ENCODE peak calls at places on chromosomes 11 and 22, in eight cellular contexts. One of them, this sample, is unnamed.

GRCh38 chr11:133945087-133945974 is 11.4 kb downstream of the IGSF9B start:
- DNase-seq in activated T-cell treated with anti-CD3 and anti-CD28 coated beads for 48 hours: peak
- DNase-seq in effector CD4-positive, alpha-beta T cell: peak
- DNase-seq in H54: no peak
- DNase-seq in non-pigmented ciliary epithelial cell: no peak
- DNase-seq in activated CD8-positive, alpha-beta T cell treated with anti-CD3 and anti-CD28 coated beads for 36 hours: peak
- DNase-seq in HT1080: peak
- DNase-seq in HTR-8/SVneo: no peak
- DNase-seq in this sample: no peak

GRCh38 chr11:93131709-93132108 is 66.1 kb downstream of the SLC36A4 start:
- DNase-seq in HT1080: no peak
- DNase-seq in effector CD4-positive, alpha-beta T cell: no peak
- DNase-seq in HTR-8/SVneo: no peak
- DNase-seq in non-pigmented ciliary epithelial cell: no peak
- DNase-seq in H54: no peak
- DNase-seq in activated CD8-positive, alpha-beta T cell treated with anti-CD3 and anti-CD28 coated beads for 36 hours: no peak
- DNase-seq in activated T-cell treated with anti-CD3 and anti-CD28 coated beads for 48 hours: no peak
- DNase-seq in this sample: peak

GRCh38 chr22:45240810-45241631 is at the start of gene KIAA0930:
- DNase-seq in HTR-8/SVneo: peak
- DNase-seq in effector CD4-positive, alpha-beta T cell: peak
- DNase-seq in H54: peak
- DNase-seq in non-pigmented ciliary epithelial cell: no peak
- DNase-seq in HT1080: no peak
- DNase-seq in activated T-cell treated with anti-CD3 and anti-CD28 coated beads for 48 hours: peak
- DNase-seq in activated CD8-positive, alpha-beta T cell treated with anti-CD3 and anti-CD28 coated beads for 36 hours: peak
- DNase-seq in this sample: peak

GRCh38 chr11:131109256-131109655 is 193.0 kb upstream of the SNX19 start:
- DNase-seq in effector CD4-positive, alpha-beta T cell: no peak
- DNase-seq in HTR-8/SVneo: no peak
- DNase-seq in activated CD8-positive, alpha-beta T cell treated with anti-CD3 and anti-CD28 coated beads for 36 hours: no peak
- DNase-seq in H54: no peak
- DNase-seq in HT1080: peak
- DNase-seq in non-pigmented ciliary epithelial cell: no peak
- DNase-seq in activated T-cell treated with anti-CD3 and anti-CD28 coated beads for 48 hours: no peak
- DNase-seq in this sample: no peak

GRCh38 chr22:17753401-17753989 is 20.8 kb downstream of the BID start:
- DNase-seq in H54: peak
- DNase-seq in HTR-8/SVneo: no peak
- DNase-seq in effector CD4-positive, alpha-beta T cell: no peak
- DNase-seq in non-pigmented ciliary epithelial cell: no peak
- DNase-seq in activated T-cell treated with anti-CD3 and anti-CD28 coated beads for 48 hours: no peak
- DNase-seq in HT1080: peak
- DNase-seq in activated CD8-positive, alpha-beta T cell treated with anti-CD3 and anti-CD28 coated beads for 36 hours: no peak
- DNase-seq in this sample: no peak

GRCh38 chr11:6353367-6353987 is 33.2 kb upstream of the CAVIN3 start:
- DNase-seq in non-pigmented ciliary epithelial cell: peak
- DNase-seq in HT1080: peak
- DNase-seq in activated CD8-positive, alpha-beta T cell treated with anti-CD3 and anti-CD28 coated beads for 36 hours: peak
- DNase-seq in H54: peak
- DNase-seq in effector CD4-positive, alpha-beta T cell: peak
- DNase-seq in HTR-8/SVneo: peak
- DNase-seq in activated T-cell treated with anti-CD3 and anti-CD28 coated beads for 48 hours: peak
- DNase-seq in this sample: peak

GRCh38 chr11:31768744-31769143 is 42.4 kb downstream of the PAX6 start:
- DNase-seq in activated T-cell treated with anti-CD3 and anti-CD28 coated beads for 48 hours: no peak
- DNase-seq in activated CD8-positive, alpha-beta T cell treated with anti-CD3 and anti-CD28 coated beads for 36 hours: no peak
- DNase-seq in non-pigmented ciliary epithelial cell: no peak
- DNase-seq in effector CD4-positive, alpha-beta T cell: no peak
- DNase-seq in HTR-8/SVneo: no peak
- DNase-seq in HT1080: no peak
- DNase-seq in H54: no peak
- DNase-seq in this sample: no peak

GRCh38 chr11:108872781-108873291 is 208.0 kb downstream of the DDX10 start:
- DNase-seq in activated CD8-positive, alpha-beta T cell treated with anti-CD3 and anti-CD28 coated beads for 36 hours: no peak
- DNase-seq in effector CD4-positive, alpha-beta T cell: no peak
- DNase-seq in HT1080: peak
- DNase-seq in activated T-cell treated with anti-CD3 and anti-CD28 coated beads for 48 hours: no peak
- DNase-seq in non-pigmented ciliary epithelial cell: no peak
- DNase-seq in H54: no peak
- DNase-seq in HTR-8/SVneo: no peak
- DNase-seq in this sample: no peak

GRCh38 chr11:75771646-75772410 is 3.2 kb downstream of the DGAT2 start:
- DNase-seq in HTR-8/SVneo: no peak
- DNase-seq in activated T-cell treated with anti-CD3 and anti-CD28 coated beads for 48 hours: no peak
- DNase-seq in HT1080: peak
- DNase-seq in effector CD4-positive, alpha-beta T cell: no peak
- DNase-seq in non-pigmented ciliary epithelial cell: peak
- DNase-seq in H54: no peak
- DNase-seq in activated CD8-positive, alpha-beta T cell treated with anti-CD3 and anti-CD28 coated beads for 36 hours: no peak
- DNase-seq in this sample: peak

GRCh38 chr11:8863838-8864237 is 47.2 kb upstream of the AKIP1 start:
- DNase-seq in H54: peak
- DNase-seq in activated T-cell treated with anti-CD3 and anti-CD28 coated beads for 48 hours: no peak
- DNase-seq in activated CD8-positive, alpha-beta T cell treated with anti-CD3 and anti-CD28 coated beads for 36 hours: no peak
- DNase-seq in effector CD4-positive, alpha-beta T cell: no peak
- DNase-seq in HTR-8/SVneo: peak
- DNase-seq in non-pigmented ciliary epithelial cell: no peak
- DNase-seq in HT1080: peak
- DNase-seq in this sample: no peak

GRCh38 chr22:26235792-26236191 is 66.5 kb downstream of the SEZ6L start:
- DNase-seq in HTR-8/SVneo: no peak
- DNase-seq in activated T-cell treated with anti-CD3 and anti-CD28 coated beads for 48 hours: no peak
- DNase-seq in HT1080: no peak
- DNase-seq in activated CD8-positive, alpha-beta T cell treated with anti-CD3 and anti-CD28 coated beads for 36 hours: no peak
- DNase-seq in non-pigmented ciliary epithelial cell: no peak
- DNase-seq in effector CD4-positive, alpha-beta T cell: no peak
- DNase-seq in H54: no peak
- DNase-seq in this sample: no peak

GRCh38 chr11:62923634-62924411 is 2.7 kb upstream of the CHRM1 start:
- DNase-seq in effector CD4-positive, alpha-beta T cell: no peak
- DNase-seq in non-pigmented ciliary epithelial cell: no peak
- DNase-seq in activated T-cell treated with anti-CD3 and anti-CD28 coated beads for 48 hours: no peak
- DNase-seq in activated CD8-positive, alpha-beta T cell treated with anti-CD3 and anti-CD28 coated beads for 36 hours: peak
- DNase-seq in H54: no peak
- DNase-seq in HTR-8/SVneo: no peak
- DNase-seq in HT1080: no peak
- DNase-seq in this sample: no peak

GRCh38 chr22:49589301-49589700 is 238.4 kb downstream of the BRD1 start:
- DNase-seq in H54: no peak
- DNase-seq in HTR-8/SVneo: no peak
- DNase-seq in non-pigmented ciliary epithelial cell: no peak
- DNase-seq in activated T-cell treated with anti-CD3 and anti-CD28 coated beads for 48 hours: no peak
- DNase-seq in effector CD4-positive, alpha-beta T cell: no peak
- DNase-seq in HT1080: no peak
- DNase-seq in activated CD8-positive, alpha-beta T cell treated with anti-CD3 and anti-CD28 coated beads for 36 hours: no peak
- DNase-seq in this sample: no peak

GRCh38 chr22:26404851-26405357 is 24.2 kb upstream of the ASPHD2 start:
- DNase-seq in effector CD4-positive, alpha-beta T cell: no peak
- DNase-seq in H54: no peak
- DNase-seq in activated T-cell treated with anti-CD3 and anti-CD28 coated beads for 48 hours: no peak
- DNase-seq in HT1080: no peak
- DNase-seq in activated CD8-positive, alpha-beta T cell treated with anti-CD3 and anti-CD28 coated beads for 36 hours: no peak
- DNase-seq in non-pigmented ciliary epithelial cell: no peak
- DNase-seq in HTR-8/SVneo: no peak
- DNase-seq in this sample: peak

GRCh38 chr22:22880645-22881044 is 7.0 kb upstream of the IGLL5 start:
- DNase-seq in activated CD8-positive, alpha-beta T cell treated with anti-CD3 and anti-CD28 coated beads for 36 hours: no peak
- DNase-seq in activated T-cell treated with anti-CD3 and anti-CD28 coated beads for 48 hours: no peak
- DNase-seq in HT1080: no peak
- DNase-seq in HTR-8/SVneo: no peak
- DNase-seq in effector CD4-positive, alpha-beta T cell: no peak
- DNase-seq in H54: no peak
- DNase-seq in non-pigmented ciliary epithelial cell: no peak
- DNase-seq in this sample: no peak

GRCh38 chr11:114846040-114846791 is 167.9 kb downstream of the NXPE2 start:
- DNase-seq in HTR-8/SVneo: no peak
- DNase-seq in H54: no peak
- DNase-seq in effector CD4-positive, alpha-beta T cell: no peak
- DNase-seq in HT1080: peak
- DNase-seq in activated T-cell treated with anti-CD3 and anti-CD28 coated beads for 48 hours: no peak
- DNase-seq in activated CD8-positive, alpha-beta T cell treated with anti-CD3 and anti-CD28 coated beads for 36 hours: no peak
- DNase-seq in non-pigmented ciliary epithelial cell: no peak
- DNase-seq in this sample: no peak

GRCh38 chr11:88169481-88169880 is 5.8 kb downstream of the RAB38 start:
- DNase-seq in HTR-8/SVneo: no peak
- DNase-seq in non-pigmented ciliary epithelial cell: no peak
- DNase-seq in effector CD4-positive, alpha-beta T cell: no peak
- DNase-seq in activated T-cell treated with anti-CD3 and anti-CD28 coated beads for 48 hours: no peak
- DNase-seq in H54: no peak
- DNase-seq in activated CD8-positive, alpha-beta T cell treated with anti-CD3 and anti-CD28 coated beads for 36 hours: no peak
- DNase-seq in HT1080: no peak
- DNase-seq in this sample: no peak

This sample was measured in HL-60.